ENCODE peak calls at places on chromosomes 1 and 21, in five cellular contexts. M is dorsolateral prefrontal cortex; J is CD8-positive, alpha-beta memory T cell; Y is ovary; I is body of pancreas. O is an unnamed sample.

GRCh38 chr1:64856564-64856963 is 109.8 kb downstream of the JAK1 start:
- DNase-seq in M (no peak), J (no peak), I (peak), Y (no peak), O (no peak)

GRCh38 chr1:90879281-90879680 is 142.6 kb downstream of the ZNF644 start:
- DNase-seq in I (no peak), J (no peak), Y (no peak), M (no peak), O (no peak)

GRCh38 chr1:29810121-29811120 is 574.1 kb downstream of the PTPRU start:
- DNase-seq in Y (no peak), J (no peak), M (no peak), I (no peak), O (peak)

GRCh38 chr1:27519341-27520258 is 29.6 kb upstream of the WASF2 start:
- DNase-seq in M (peak), I (peak), J (no peak), Y (peak), O (no peak)

GRCh38 chr1:234696986-234697385 is 87.0 kb upstream of the IRF2BP2 start:
- DNase-seq in Y (no peak), I (no peak), J (no peak), M (no peak), O (no peak)

GRCh38 chr1:228734881-228735801 is at the start of gene RHOU:
- DNase-seq in I (peak), J (peak), M (peak), Y (peak), O (peak)

GRCh38 chr1:31122779-31123178 is 57.3 kb upstream of the PUM1 start:
- DNase-seq in I (no peak), M (no peak), Y (no peak), J (no peak), O (no peak)

GRCh38 chr1:24996983-24997893 is 67.2 kb upstream of the RUNX3 start:
- DNase-seq in J (peak), Y (no peak), M (no peak), I (no peak), O (no peak)

GRCh38 chr1:162905759-162906158 is 44.8 kb upstream of the CCDC190 start:
- DNase-seq in Y (no peak), M (no peak), J (no peak), I (no peak), O (no peak)

GRCh38 chr1:15207031-15207828 is 39.8 kb upstream of the FHAD1 start:
- DNase-seq in I (no peak), Y (no peak), J (no peak), M (peak), O (no peak)

GRCh38 chr1:89834078-89834704 is 13.4 kb downstream of the LRRC8D start:
- DNase-seq in I (no peak), Y (no peak), J (no peak), M (no peak), O (no peak)

GRCh38 chr21:39004776-39005605 is 178.3 kb downstream of the PSMG1 start:
- DNase-seq in I (peak), J (no peak), Y (peak), M (peak), O (peak)

GRCh38 chr1:170545476-170545875 is 13.5 kb downstream of the GORAB start:
- DNase-seq in Y (no peak), I (no peak), J (no peak), M (no peak), O (no peak)

GRCh38 chr1:238336531-238336930 is 445.8 kb upstream of the ZP4 start:
- DNase-seq in J (no peak), M (no peak), Y (no peak), I (no peak), O (no peak)

GRCh38 chr1:62198781-62199125 is 4.1 kb downstream of the L1TD1 start:
- DNase-seq in J (no peak), I (peak), M (no peak), Y (no peak), O (no peak)

GRCh38 chr1:115478933-115479551 is 141.0 kb upstream of the NGF start:
- DNase-seq in I (peak), M (no peak), J (no peak), Y (no peak), O (no peak)

GRCh38 chr1:239586128-239586527 is 199.8 kb downstream of the CHRM3 start:
- DNase-seq in I (no peak), J (no peak), Y (no peak), M (no peak), O (no peak)

GRCh38 chr1:117367769-117368059 is 465 bp downstream of the MAN1A2 start:
- DNase-seq in I (no peak), Y (no peak), M (no peak), J (no peak), O (no peak)

GRCh38 chr1:243842978-243843490 is 7.0 kb downstream of the AKT3 start:
- DNase-seq in Y (no peak), I (no peak), M (no peak), J (no peak), O (no peak)

GRCh38 chr1:192709544-192709943 is 73.6 kb downstream of the RGS13 start:
- DNase-seq in J (no peak), Y (no peak), M (no peak), I (no peak), O (no peak)

GRCh38 chr1:915295-916172 is 8.2 kb upstream of the SAMD11 start:
- DNase-seq in I (peak), M (no peak), Y (no peak), J (no peak), O (no peak)

GRCh38 chr21:38319781-38320180 is 63.0 kb downstream of the KCNJ15 start:
- DNase-seq in Y (no peak), I (no peak), M (no peak), J (no peak), O (no peak)

GRCh38 chr1:228392111-228392936 is 14.3 kb downstream of the TRIM11 start:
- DNase-seq in I (no peak), Y (no peak), J (no peak), M (no peak), O (no peak)

GRCh38 chr1:115198938-115199337 is 109.6 kb upstream of the TSPAN2 start:
- DNase-seq in J (no peak), I (peak), Y (no peak), M (no peak), O (no peak)

GRCh38 chr1:50109647-50110075 is 941 bp downstream of the ELAVL4 start:
- DNase-seq in I (no peak), M (no peak), J (no peak), Y (no peak), O (no peak)

GRCh38 chr1:216175714-216176113 is 247.5 kb downstream of the USH2A start:
- DNase-seq in J (no peak), Y (no peak), M (no peak), I (no peak), O (no peak)

GRCh38 chr1:217040696-217041095 is 317.5 kb upstream of the ESRRG start:
- DNase-seq in I (no peak), J (no peak), M (no peak), Y (no peak), O (no peak)

GRCh38 chr1:21489146-21489545 is 20.1 kb upstream of the ALPL start:
- DNase-seq in J (no peak), M (peak), Y (no peak), I (no peak), O (no peak)

GRCh38 chr1:220363196-220363831 is 91.1 kb upstream of the RAB3GAP2 start:
- DNase-seq in Y (no peak), J (no peak), M (no peak), I (no peak), O (no peak)

DNA sequence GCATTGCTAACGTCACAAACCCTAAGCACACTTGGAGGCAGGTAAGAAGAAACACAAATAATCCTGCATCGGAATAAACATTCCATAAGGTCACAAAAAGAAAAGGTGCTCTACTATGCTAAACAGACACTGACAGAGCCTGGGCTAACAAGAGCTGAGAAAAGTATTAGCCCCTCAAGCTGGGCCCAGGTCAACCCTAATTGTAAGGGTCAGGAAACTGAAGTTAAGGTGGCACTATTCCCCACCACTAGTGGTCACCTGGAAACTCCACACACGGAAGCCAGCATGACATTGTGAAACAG is 1.3 kb downstream of the PTTG1IP start:
- DNase-seq in M (no peak), Y (no peak), J (no peak), I (peak), O (no peak)
- H3K27ac ChIP-seq in M (no peak), Y (no peak), J (peak), I (peak), O (peak)

GRCh38 chr1:36284517-36284916 is 21.7 kb upstream of the SH3D21 start:
- DNase-seq in I (no peak), M (no peak), J (no peak), Y (no peak), O (no peak)
- H3K4me3 ChIP-seq in I (no peak), M (no peak), J (no peak), Y (no peak), O (no peak)

DNA sequence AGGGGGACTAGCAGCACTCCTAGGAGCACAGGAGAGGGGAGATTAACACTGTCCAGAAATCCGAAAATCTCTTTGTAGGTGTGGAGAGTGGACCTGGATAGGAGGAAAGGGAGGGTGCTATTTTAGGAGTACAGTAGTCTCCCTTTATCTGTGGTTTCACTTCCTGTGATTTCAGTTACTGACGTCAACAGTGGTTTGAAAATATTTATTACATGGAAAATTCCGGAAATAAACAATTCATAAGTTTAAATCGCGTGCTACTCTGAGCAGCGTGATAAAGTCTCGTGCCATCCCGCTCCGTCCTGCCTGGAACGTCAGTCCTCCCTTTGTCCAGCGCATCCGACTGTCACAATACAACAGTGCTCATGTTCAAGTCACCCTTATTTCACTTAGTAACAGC is 6.6 kb upstream of the IL24 start:
- DNase-seq in J (no peak), Y (no peak), I (no peak), M (no peak), O (no peak)
- H3K27ac ChIP-seq in J (no peak), Y (no peak), I (no peak), M (no peak), O (no peak)

GRCh38 chr1:78047631-78048030 is 1.9 kb downstream of the GIPC2 start:
- DNase-seq in J (no peak), Y (no peak), M (no peak), I (no peak), O (no peak)

GRCh38 chr1:78045600-78045849 is 241 bp upstream of the GIPC2 start:
- DNase-seq in M (no peak), I (peak), J (no peak), Y (no peak), O (no peak)

GRCh38 chr1:78048446-78048845 is 2.7 kb downstream of the GIPC2 start:
- DNase-seq in M (no peak), Y (no peak), J (no peak), I (no peak), O (no peak)

GRCh38 chr1:78045850-78046778 is at the start of gene GIPC2:
- DNase-seq in Y (peak), M (no peak), I (peak), J (no peak), O (no peak)

GRCh38 chr1:78047131-78047530 is 1.4 kb downstream of the GIPC2 start:
- DNase-seq in Y (no peak), J (no peak), M (no peak), I (peak), O (no peak)
- H3K4me3 ChIP-seq in Y (no peak), J (no peak), M (no peak), I (peak), O (peak)

GRCh38 chr1:236315092-236315491 is 33.3 kb upstream of the ERO1B start:
- DNase-seq in J (no peak), Y (no peak), M (no peak), I (no peak), O (no peak)
- H3K27ac ChIP-seq in J (no peak), Y (no peak), M (no peak), I (no peak), O (no peak)

GRCh38 chr1:230342019-230342418 is 84.1 kb downstream of the PGBD5 start:
- DNase-seq in Y (no peak), M (no peak), J (no peak), I (no peak), O (no peak)
- H3K4me3 ChIP-seq in Y (no peak), M (no peak), J (no peak), I (no peak), O (no peak)

DNA sequence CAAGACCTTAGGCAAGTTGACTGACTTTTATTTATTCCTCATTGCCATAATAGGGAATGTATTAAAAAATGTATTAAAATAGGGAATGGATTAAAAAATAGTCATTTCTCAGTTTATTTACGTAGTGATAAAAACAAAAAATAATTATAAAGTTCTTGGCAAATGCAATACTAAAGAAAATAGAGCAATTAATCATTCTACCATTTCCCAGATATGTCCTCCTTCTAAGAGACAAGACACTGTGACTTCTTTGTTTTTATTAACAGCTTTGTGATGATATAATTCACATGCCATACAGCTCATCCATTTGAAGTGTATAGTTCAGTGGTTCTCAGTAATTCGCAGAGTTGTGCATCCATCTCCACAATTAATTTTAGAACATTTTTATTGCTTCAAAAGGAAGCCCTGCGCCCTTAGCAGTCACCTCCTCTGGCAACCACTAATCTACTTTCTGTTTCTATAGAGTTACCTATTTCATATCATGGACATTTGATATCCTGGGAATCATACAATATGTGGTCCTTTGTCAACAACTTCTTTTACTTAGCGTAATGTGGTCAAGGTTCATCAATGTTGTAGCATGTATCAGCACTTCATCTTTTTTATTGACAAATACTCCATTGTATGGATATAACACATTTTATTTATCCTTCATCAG is 5.4 kb downstream of the TBX19 start:
- DNase-seq in Y (no peak), J (no peak), I (no peak), M (no peak), O (no peak)
- H3K27ac ChIP-seq in Y (no peak), J (no peak), I (peak), M (no peak), O (no peak)

GRCh38 chr1:118948351-118948750 is 39.8 kb downstream of the TBX15 start:
- DNase-seq in M (no peak), J (no peak), Y (no peak), I (no peak), O (no peak)

GRCh38 chr1:118947003-118947765 is 41.0 kb downstream of the TBX15 start:
- DNase-seq in M (no peak), J (no peak), Y (no peak), I (no peak), O (no peak)

GRCh38 chr1:118949317-118949716 is 38.8 kb downstream of the TBX15 start:
- DNase-seq in Y (no peak), J (no peak), I (no peak), M (no peak), O (peak)

GRCh38 chr1:118948796-118949195 is 39.3 kb downstream of the TBX15 start:
- DNase-seq in Y (no peak), I (no peak), J (no peak), M (no peak), O (no peak)

GRCh38 chr1:118947790-118948189 is 40.4 kb downstream of the TBX15 start:
- DNase-seq in J (no peak), I (no peak), Y (no peak), M (no peak), O (no peak)
- H3K4me3 ChIP-seq in J (no peak), I (no peak), Y (no peak), M (no peak), O (no peak)

GRCh38 chr1:26351591-26352337 is 2.2 kb downstream of the CRYBG2 start:
- DNase-seq in I (no peak), Y (no peak), M (no peak), J (no peak), O (no peak)
- H3K27ac ChIP-seq in I (no peak), Y (no peak), M (no peak), J (no peak), O (no peak)